ENCODE peak calls at places on chromosomes 11 and 22, in five cellular contexts. One of them, this sample, is unnamed.

GRCh38 chr11:34223021-34223813 is 117.8 kb downstream of the NAT10 start:
- DNase-seq in neural progenitor cell: peak; percentile 30
- DNase-seq in GM23248: peak; percentile 98
- DNase-seq in GM23338: no peak
- DNase-seq in SK-N-SH: no peak
- DNase-seq in this sample: no peak

GRCh38 chr11:61679893-61680621 is at the start of gene DAGLA:
- DNase-seq in neural progenitor cell: peak; percentile 89
- DNase-seq in GM23248: peak; percentile 70
- DNase-seq in GM23338: peak; percentile 73
- DNase-seq in SK-N-SH: peak; percentile 99
- DNase-seq in this sample: peak; percentile 48

GRCh38 chr11:12853652-12854296 is 155.3 kb upstream of the RASSF10 start:
- DNase-seq in neural progenitor cell: no peak
- DNase-seq in GM23248: no peak
- DNase-seq in GM23338: no peak
- DNase-seq in SK-N-SH: no peak
- DNase-seq in this sample: no peak

GRCh38 chr11:115215694-115216615 is 288.3 kb downstream of the CADM1 start:
- DNase-seq in neural progenitor cell: peak; percentile 42
- DNase-seq in GM23248: peak; percentile 19
- DNase-seq in GM23338: peak; percentile 75
- DNase-seq in SK-N-SH: no peak
- DNase-seq in this sample: peak; percentile 19

GRCh38 chr11:1292018-1292643 is 17.3 kb downstream of the TOLLIP start:
- DNase-seq in neural progenitor cell: no peak
- DNase-seq in GM23248: no peak
- DNase-seq in GM23338: no peak
- DNase-seq in SK-N-SH: no peak
- DNase-seq in this sample: no peak

GRCh38 chr22:43404673-43405385 is 7.0 kb upstream of the MPPED1 start:
- DNase-seq in neural progenitor cell: no peak
- DNase-seq in GM23248: no peak
- DNase-seq in GM23338: no peak
- DNase-seq in SK-N-SH: no peak
- DNase-seq in this sample: peak; percentile 67

GRCh38 chr11:1396375-1396841 is 6.7 kb downstream of the BRSK2 start:
- DNase-seq in neural progenitor cell: no peak
- DNase-seq in GM23248: no peak
- DNase-seq in GM23338: no peak
- DNase-seq in SK-N-SH: no peak
- DNase-seq in this sample: no peak

GRCh38 chr11:92417326-92417725 is 192.7 kb downstream of the FAT3 start:
- DNase-seq in neural progenitor cell: no peak
- DNase-seq in GM23248: no peak
- DNase-seq in GM23338: no peak
- DNase-seq in SK-N-SH: no peak
- DNase-seq in this sample: peak; percentile 89

GRCh38 chr22:46074771-46075551 is 75.4 kb upstream of the PPARA start:
- DNase-seq in neural progenitor cell: no peak
- DNase-seq in GM23248: peak; percentile 56
- DNase-seq in GM23338: peak; percentile 36
- DNase-seq in SK-N-SH: no peak
- DNase-seq in this sample: no peak

GRCh38 chr22:27574651-27575050 is 226.9 kb downstream of the MN1 start:
- DNase-seq in neural progenitor cell: no peak
- DNase-seq in GM23248: no peak
- DNase-seq in GM23338: no peak
- DNase-seq in SK-N-SH: no peak
- DNase-seq in this sample: no peak

GRCh38 chr11:43944761-43945311 is 2.4 kb downstream of the C11orf96 start:
- DNase-seq in neural progenitor cell: peak; percentile 58
- DNase-seq in GM23248: peak; percentile 42
- DNase-seq in GM23338: peak; percentile 78
- DNase-seq in SK-N-SH: peak; percentile 72
- DNase-seq in this sample: peak; percentile 80

GRCh38 chr22:33271390-33272161 is 213.4 kb upstream of the SYN3 start:
- DNase-seq in neural progenitor cell: peak; percentile 13
- DNase-seq in GM23248: peak; percentile 14
- DNase-seq in GM23338: no peak
- DNase-seq in SK-N-SH: no peak
- DNase-seq in this sample: no peak

GRCh38 chr22:44286673-44287072 is 26.1 kb downstream of the SHISAL1 start:
- DNase-seq in neural progenitor cell: no peak
- DNase-seq in GM23248: peak; percentile 95
- DNase-seq in GM23338: no peak
- DNase-seq in SK-N-SH: no peak
- DNase-seq in this sample: no peak

GRCh38 chr11:92828576-92828975 is 140.9 kb upstream of the MTNR1B start:
- DNase-seq in neural progenitor cell: peak; percentile 76
- DNase-seq in GM23248: no peak
- DNase-seq in GM23338: peak; percentile 33
- DNase-seq in SK-N-SH: peak; percentile 68
- DNase-seq in this sample: no peak

GRCh38 chr11:94595061-94595460 is 27.9 kb downstream of the PIWIL4 start:
- DNase-seq in neural progenitor cell: no peak
- DNase-seq in GM23248: no peak
- DNase-seq in GM23338: no peak
- DNase-seq in SK-N-SH: no peak
- DNase-seq in this sample: no peak

GRCh38 chr11:114134870-114135269 is 75.4 kb downstream of the ZBTB16 start:
- DNase-seq in neural progenitor cell: no peak
- DNase-seq in GM23248: peak; percentile 97
- DNase-seq in GM23338: no peak
- DNase-seq in SK-N-SH: no peak
- DNase-seq in this sample: no peak

GRCh38 chr11:61123775-61124571 is 21.7 kb downstream of the CD5 start:
- DNase-seq in neural progenitor cell: no peak
- DNase-seq in GM23248: no peak
- DNase-seq in GM23338: no peak
- DNase-seq in SK-N-SH: no peak
- DNase-seq in this sample: no peak

GRCh38 chr11:48094643-48095339 is 114.4 kb downstream of the PTPRJ start:
- DNase-seq in neural progenitor cell: no peak
- DNase-seq in GM23248: no peak
- DNase-seq in GM23338: no peak
- DNase-seq in SK-N-SH: no peak
- DNase-seq in this sample: no peak

GRCh38 chr11:34155057-34155758 is 49.8 kb downstream of the NAT10 start:
- DNase-seq in neural progenitor cell: no peak
- DNase-seq in GM23248: no peak
- DNase-seq in GM23338: no peak
- DNase-seq in SK-N-SH: no peak
- DNase-seq in this sample: no peak

GRCh38 chr11:69012092-69013008 is 696 bp downstream of the MRGPRF start:
- DNase-seq in neural progenitor cell: peak; percentile 31
- DNase-seq in GM23248: peak; percentile 77
- DNase-seq in GM23338: peak; percentile 34
- DNase-seq in SK-N-SH: peak; percentile 41
- DNase-seq in this sample: no peak

GRCh38 chr11:35388054-35388453 is 31.3 kb downstream of the SLC1A2 start:
- DNase-seq in neural progenitor cell: no peak
- DNase-seq in GM23248: peak; percentile 31
- DNase-seq in GM23338: no peak
- DNase-seq in SK-N-SH: no peak
- DNase-seq in this sample: no peak

GRCh38 chr11:61777234-61778090 is 14.9 kb downstream of the TMEM258 start:
- DNase-seq in neural progenitor cell: no peak
- DNase-seq in GM23248: peak; percentile 47
- DNase-seq in GM23338: peak; percentile 84
- DNase-seq in SK-N-SH: peak; percentile 60
- DNase-seq in this sample: no peak

GRCh38 chr22:47043835-47044721 is 281.6 kb downstream of the TBC1D22A start:
- DNase-seq in neural progenitor cell: peak; percentile 42
- DNase-seq in GM23248: peak; percentile 42
- DNase-seq in GM23338: peak; percentile 49
- DNase-seq in SK-N-SH: no peak
- DNase-seq in this sample: peak; percentile 25

GRCh38 chr22:26894766-26895485 is 237.5 kb downstream of the MIAT start:
- DNase-seq in neural progenitor cell: no peak
- DNase-seq in GM23248: peak; percentile 95
- DNase-seq in GM23338: no peak
- DNase-seq in SK-N-SH: no peak
- DNase-seq in this sample: peak; percentile 83

GRCh38 chr11:78381867-78382266 is 35.8 kb downstream of the GAB2 start:
- DNase-seq in neural progenitor cell: no peak
- DNase-seq in GM23248: no peak
- DNase-seq in GM23338: no peak
- DNase-seq in SK-N-SH: no peak
- DNase-seq in this sample: no peak
- H3K36me3 ChIP-seq in neural progenitor cell: no peaks in the 10 kb centered on the region
- H3K36me3 ChIP-seq in GM23248: no peaks in the 10 kb centered on the region
- H3K36me3 ChIP-seq in GM23338: no peaks in the 10 kb centered on the region
- H3K36me3 ChIP-seq in SK-N-SH: no peaks in the 10 kb centered on the region
- H3K36me3 ChIP-seq in this sample: no peaks in the 10 kb centered on the region

GRCh38 chr22:28799125-28799833 is 1.1 kb downstream of the XBP1 start:
- DNase-seq in neural progenitor cell: peak; percentile 32
- DNase-seq in GM23248: peak; percentile 97
- DNase-seq in GM23338: peak; percentile 36
- DNase-seq in SK-N-SH: peak; percentile 57
- DNase-seq in this sample: peak; percentile 80

GRCh38 chr22:28800308-28801041 is at the start of gene XBP1:
- DNase-seq in neural progenitor cell: peak; percentile 98
- DNase-seq in GM23248: peak; percentile 99
- DNase-seq in GM23338: peak; percentile 96
- DNase-seq in SK-N-SH: peak; percentile 98
- DNase-seq in this sample: peak; percentile 85

GRCh38 chr22:28801845-28802594 is 1.7 kb upstream of the XBP1 start:
- DNase-seq in neural progenitor cell: no peak
- DNase-seq in GM23248: no peak
- DNase-seq in GM23338: peak; percentile 22
- DNase-seq in SK-N-SH: no peak
- DNase-seq in this sample: no peak

GRCh38 chr22:28799834-28800307 is 498 bp downstream of the XBP1 start:
- DNase-seq in neural progenitor cell: peak; percentile 76
- DNase-seq in GM23248: peak; percentile 83
- DNase-seq in GM23338: peak; percentile 60
- DNase-seq in SK-N-SH: peak; percentile 84
- DNase-seq in this sample: peak; percentile 45

DNA sequence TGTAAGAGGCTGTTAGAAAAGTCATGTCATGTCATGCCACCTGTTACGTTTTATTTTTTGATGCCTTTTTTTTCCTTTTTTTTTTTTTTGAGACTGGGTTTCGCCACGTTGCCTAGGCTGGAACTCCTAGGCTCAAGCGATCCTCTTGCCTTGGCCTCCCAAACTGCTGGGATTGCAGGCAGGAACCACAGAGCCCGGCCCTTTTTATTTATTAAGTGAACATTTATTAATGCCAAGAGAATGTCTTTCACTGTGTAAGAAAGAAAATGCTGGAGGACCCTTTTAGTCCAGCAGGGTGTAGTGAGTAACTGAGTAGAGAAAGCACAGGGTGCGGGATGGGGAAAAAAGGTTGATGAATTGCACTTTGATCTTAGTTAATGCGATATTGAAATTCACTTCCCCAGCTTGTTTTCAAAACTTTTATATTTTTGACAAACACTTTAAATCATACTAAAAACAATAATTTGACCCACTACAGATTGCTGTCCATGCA is 2.3 kb upstream of the XBP1 start:
- DNase-seq in neural progenitor cell: no peak
- DNase-seq in GM23248: peak; percentile 29
- DNase-seq in GM23338: no peak
- DNase-seq in SK-N-SH: no peak
- DNase-seq in this sample: no peak
- H3F3A ChIP-seq in neural progenitor cell: peaks cover 26% of the 10 kb centered on the region
- H3F3A ChIP-seq in GM23248: peaks cover 20% of the 10 kb centered on the region
- H3F3A ChIP-seq in GM23338: peaks cover 12% of the 10 kb centered on the region
- H3F3A ChIP-seq in SK-N-SH: peaks cover 29% of the 10 kb centered on the region
- H3F3A ChIP-seq in this sample: peaks cover 32% of the 10 kb centered on the region

GRCh38 chr11:117815262-117815803 is 9.2 kb downstream of the FXYD2 start:
- DNase-seq in neural progenitor cell: no peak
- DNase-seq in GM23248: no peak
- DNase-seq in GM23338: no peak
- DNase-seq in SK-N-SH: no peak
- DNase-seq in this sample: no peak

GRCh38 chr11:117814766-117815261 is 9.7 kb downstream of the FXYD2 start:
- DNase-seq in neural progenitor cell: peak; percentile 56
- DNase-seq in GM23248: no peak
- DNase-seq in GM23338: no peak
- DNase-seq in SK-N-SH: no peak
- DNase-seq in this sample: no peak

GRCh38 chr11:117816151-117816741 is 8.3 kb downstream of the FXYD2 start:
- DNase-seq in neural progenitor cell: peak; percentile 88
- DNase-seq in GM23248: peak; percentile 48
- DNase-seq in GM23338: peak; percentile 32
- DNase-seq in SK-N-SH: peak; percentile 71
- DNase-seq in this sample: peak; percentile 24

GRCh38 chr11:117816846-117817212 is 7.7 kb downstream of the FXYD2 start:
- DNase-seq in neural progenitor cell: no peak
- DNase-seq in GM23248: no peak
- DNase-seq in GM23338: no peak
- DNase-seq in SK-N-SH: no peak
- DNase-seq in this sample: no peak

GRCh38 chr11:117814204-117814765 is 10.3 kb downstream of the FXYD2 start:
- DNase-seq in neural progenitor cell: no peak
- DNase-seq in GM23248: no peak
- DNase-seq in GM23338: no peak
- DNase-seq in SK-N-SH: no peak
- DNase-seq in this sample: no peak
- H3K4me2 ChIP-seq in neural progenitor cell: no peak overlapping the region
- H3K4me2 ChIP-seq in GM23248: no peak overlapping the region
- H3K4me2 ChIP-seq in GM23338: no peak overlapping the region
- H3K4me2 ChIP-seq in SK-N-SH: no peak overlapping the region
- H3K4me2 ChIP-seq in this sample: no peak overlapping the region

GRCh38 chr11:77046060-77046501 is 11.9 kb downstream of the B3GNT6 start:
- DNase-seq in neural progenitor cell: peak; percentile 76
- DNase-seq in GM23248: peak; percentile 50
- DNase-seq in GM23338: peak; percentile 84
- DNase-seq in SK-N-SH: peak; percentile 92
- DNase-seq in this sample: peak; percentile 77

GRCh38 chr11:77044886-77045285 is 10.7 kb downstream of the B3GNT6 start:
- DNase-seq in neural progenitor cell: no peak
- DNase-seq in GM23248: no peak
- DNase-seq in GM23338: no peak
- DNase-seq in SK-N-SH: no peak
- DNase-seq in this sample: no peak

GRCh38 chr11:77047007-77047927 is 13.1 kb downstream of the B3GNT6 start:
- DNase-seq in neural progenitor cell: peak; percentile 79
- DNase-seq in GM23248: peak; percentile 92
- DNase-seq in GM23338: peak; percentile 97
- DNase-seq in SK-N-SH: peak; percentile 82
- DNase-seq in this sample: peak; percentile 81

GRCh38 chr11:77042111-77042726 is 8.0 kb downstream of the B3GNT6 start:
- DNase-seq in neural progenitor cell: no peak
- DNase-seq in GM23248: no peak
- DNase-seq in GM23338: no peak
- DNase-seq in SK-N-SH: no peak
- DNase-seq in this sample: no peak

DNA sequence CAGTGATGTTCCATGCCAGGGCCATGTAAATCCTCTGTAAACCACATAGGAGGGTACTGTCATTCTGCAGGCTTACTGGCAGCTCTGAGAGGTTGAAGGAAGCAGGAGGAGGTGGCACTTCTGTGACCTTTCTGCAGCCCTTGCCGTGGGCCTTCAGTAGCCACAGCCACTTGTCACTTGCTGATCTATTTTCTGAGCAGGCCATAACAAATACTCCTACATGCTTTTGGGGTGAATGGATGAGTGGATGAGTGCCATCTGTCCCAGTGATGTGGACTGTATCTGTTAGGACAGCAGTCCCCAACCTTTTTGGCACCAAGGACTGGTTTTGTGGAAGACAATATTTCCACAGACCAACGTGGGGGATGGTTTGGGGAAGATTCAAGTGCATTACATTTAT is 10.2 kb downstream of the B3GNT6 start:
- DNase-seq in neural progenitor cell: no peak
- DNase-seq in GM23248: no peak
- DNase-seq in GM23338: no peak
- DNase-seq in SK-N-SH: no peak
- DNase-seq in this sample: no peak
- H3K36me3 ChIP-seq in neural progenitor cell: no peaks in the 10 kb centered on the region
- H3K36me3 ChIP-seq in GM23248: no peaks in the 10 kb centered on the region
- H3K36me3 ChIP-seq in GM23338: no peaks in the 10 kb centered on the region
- H3K36me3 ChIP-seq in SK-N-SH: no peaks in the 10 kb centered on the region
- H3K36me3 ChIP-seq in this sample: no peaks in the 10 kb centered on the region